ENCODE peak calls at places on chromosomes 7 and 10, in seven cellular contexts. K is activated T-cell treated with anti-CD3 and anti-CD28 coated beads, Interleukin-2, amount 50 U/mL, for 48 hours; C is lung; S is non-pigmented ciliary epithelial cell; G is choroid plexus epithelial cell; V is activated naive CD8-positive, alpha-beta T cell treated with anti-CD3 and anti-CD28 coated beads for 36 hours; L is activated gamma-delta T cell. X is an unnamed sample.
A peak's percentile ranks its signal among the peaks of the same experiment; 100 is the strongest.

GRCh38 chr7:30790391-30790790 is 19.2 kb downstream of the MINDY4 start:
- DNase-seq in K (no peak), C (no peak), S (no peak), G (no peak), V (no peak), L (no peak), X (no peak)

GRCh38 chr7:33196194-33196593 is 66.8 kb downstream of the BBS9 start:
- DNase-seq in K (no peak), C (no peak), S (no peak), G (peak; percentile 74), V (no peak), L (no peak), X (no peak)

GRCh38 chr7:157011333-157012112 is 1.1 kb upstream of the MNX1 start:
- DNase-seq in K (peak; percentile 35), C (no peak), S (no peak), G (no peak), V (no peak), L (no peak), X (no peak)

GRCh38 chr10:110931769-110932381 is 12.5 kb downstream of the SHOC2 start:
- DNase-seq in K (no peak), C (no peak), S (no peak), G (no peak), V (no peak), L (no peak), X (no peak)

GRCh38 chr7:20958474-20958873 is 171.8 kb upstream of the SP8 start:
- DNase-seq in K (no peak), C (no peak), S (no peak), G (no peak), V (no peak), L (no peak), X (no peak)

GRCh38 chr7:111232249-111233084 is 141.5 kb downstream of the LRRN3 start:
- DNase-seq in K (no peak), C (no peak), S (peak; percentile 48), G (peak; percentile 75), V (no peak), L (no peak), X (no peak)

GRCh38 chr10:17981766-17982380 is 30.2 kb downstream of the SLC39A12 start:
- DNase-seq in K (no peak), C (no peak), S (peak; percentile 79), G (peak; percentile 91), V (no peak), L (no peak), X (no peak)

GRCh38 chr10:5563991-5564536 is 39.3 kb downstream of the CALML3 start:
- DNase-seq in K (peak; percentile 69), C (no peak), S (no peak), G (no peak), V (peak; percentile 26), L (no peak), X (no peak)

GRCh38 chr10:52729259-52730104 is 43.1 kb downstream of the MBL2 start:
- DNase-seq in K (no peak), C (no peak), S (no peak), G (peak; percentile 68), V (no peak), L (no peak), X (no peak)

GRCh38 chr7:40643664-40644063 is 508.9 kb downstream of the SUGCT start:
- DNase-seq in K (no peak), C (no peak), S (no peak), G (no peak), V (no peak), L (no peak), X (no peak)

GRCh38 chr10:82762641-82763040 is 887.6 kb downstream of the NRG3 start:
- DNase-seq in K (no peak), C (no peak), S (no peak), G (no peak), V (no peak), L (no peak), X (no peak)

GRCh38 chr7:91596287-91596686 is 284.2 kb downstream of the MTERF1 start:
- DNase-seq in K (no peak), C (no peak), S (no peak), G (peak; percentile 4), V (no peak), L (no peak), X (no peak)

GRCh38 chr10:102419561-102420442 is 834 bp upstream of the FBXL15 start:
- DNase-seq in K (peak; percentile 82), C (no peak), S (no peak), G (no peak), V (peak; percentile 74), L (peak; percentile 48), X (no peak)

GRCh38 chr7:18778594-18778993 is 283.0 kb downstream of the HDAC9 start:
- DNase-seq in K (no peak), C (no peak), S (no peak), G (peak; percentile 85), V (no peak), L (no peak), X (no peak)

GRCh38 chr7:159098424-159098786 is 46.3 kb downstream of the VIPR2 start:
- DNase-seq in K (no peak), C (no peak), S (no peak), G (no peak), V (no peak), L (no peak), X (no peak)

GRCh38 chr7:91228927-91229326 is 35.3 kb upstream of the FZD1 start:
- DNase-seq in K (no peak), C (no peak), S (no peak), G (no peak), V (no peak), L (no peak), X (no peak)

GRCh38 chr7:96327429-96327828 is 5.5 kb upstream of the SLC25A13 start:
- DNase-seq in K (no peak), C (no peak), S (no peak), G (no peak), V (no peak), L (no peak), X (no peak)

GRCh38 chr10:70906953-70907618 is 18.7 kb upstream of the PCBD1 start:
- DNase-seq in K (no peak), C (no peak), S (no peak), G (no peak), V (no peak), L (no peak), X (no peak)

GRCh38 chr10:103678104-103678526 is 177.3 kb downstream of the SH3PXD2A start:
- DNase-seq in K (peak; percentile 86), C (peak; percentile 70), S (peak; percentile 95), G (peak; percentile 99), V (peak; percentile 86), L (peak; percentile 40), X (no peak)

GRCh38 chr7:4136501-4137110 is 545.5 kb upstream of the FOXK1 start:
- DNase-seq in K (no peak), C (no peak), S (no peak), G (no peak), V (no peak), L (no peak), X (no peak)

X was measured in cortex of kidney.